ENCODE peak calls at places on chromosomes 11 and 22, in nine cellular contexts. A is psoas muscle, X is trophoblast cell, T is thoracic aorta, J is adrenal gland, N is colonic mucosa, R is left ventricle myocardium inferior, E is PC-9, S is MM.1S. Y is an unnamed sample.

GRCh38 chr11:113408206-113408605 is 20.6 kb downstream of the ANKK1 start:
- DNase-seq in A (no peak), X (no peak), T (no peak), J (no peak), N (no peak), R (no peak), E (no peak), S (no peak), Y (no peak)

GRCh38 chr11:36376888-36377758 is 81.0 kb downstream of the PRR5L start:
- DNase-seq in A (peak; percentile 65), X (no peak), T (no peak), J (peak; percentile 36), N (peak; percentile 81), R (peak; percentile 52), E (peak; percentile 9), S (peak; percentile 84), Y (no peak)

GRCh38 chr11:41309716-41310115 is 149.7 kb downstream of the LRRC4C start:
- DNase-seq in A (no peak), X (no peak), T (no peak), J (no peak), N (no peak), R (no peak), E (no peak), S (peak; percentile 57), Y (no peak)

GRCh38 chr11:104803770-104804169 is 94.5 kb downstream of the CASP12 start:
- DNase-seq in A (no peak), X (no peak), T (no peak), J (no peak), N (no peak), R (no peak), E (no peak), S (no peak), Y (no peak)

GRCh38 chr11:44597358-44598009 is 32.0 kb downstream of the CD82 start:
- DNase-seq in A (no peak), X (no peak), T (no peak), J (no peak), N (no peak), R (no peak), E (no peak), S (peak; percentile 33), Y (no peak)

GRCh38 chr11:79081441-79082124 is 359.2 kb downstream of the TENM4 start:
- DNase-seq in A (no peak), X (no peak), T (no peak), J (no peak), N (no peak), R (no peak), E (no peak), S (no peak), Y (no peak)

GRCh38 chr11:86473991-86474833 is 99.5 kb downstream of the CCDC81 start:
- DNase-seq in A (peak; percentile 28), X (no peak), T (no peak), J (no peak), N (no peak), R (peak; percentile 44), E (no peak), S (no peak), Y (peak; percentile 74)

GRCh38 chr11:67117667-67118058 is 1.4 kb upstream of the KDM2A start:
- DNase-seq in A (peak; percentile 41), X (no peak), T (no peak), J (peak; percentile 38), N (peak; percentile 38), R (peak; percentile 38), E (peak; percentile 33), S (no peak), Y (no peak)

GRCh38 chr11:110855246-110855645 is 143.0 kb upstream of the ARHGAP20 start:
- DNase-seq in A (no peak), X (no peak), T (no peak), J (no peak), N (no peak), R (no peak), E (no peak), S (no peak), Y (no peak)

GRCh38 chr11:2927851-2928604 is 1.2 kb downstream of the PHLDA2 start:
- DNase-seq in A (peak; percentile 18), X (no peak), T (no peak), J (no peak), N (peak; percentile 70), R (peak; percentile 8), E (peak; percentile 57), S (no peak), Y (no peak)

DNA sequence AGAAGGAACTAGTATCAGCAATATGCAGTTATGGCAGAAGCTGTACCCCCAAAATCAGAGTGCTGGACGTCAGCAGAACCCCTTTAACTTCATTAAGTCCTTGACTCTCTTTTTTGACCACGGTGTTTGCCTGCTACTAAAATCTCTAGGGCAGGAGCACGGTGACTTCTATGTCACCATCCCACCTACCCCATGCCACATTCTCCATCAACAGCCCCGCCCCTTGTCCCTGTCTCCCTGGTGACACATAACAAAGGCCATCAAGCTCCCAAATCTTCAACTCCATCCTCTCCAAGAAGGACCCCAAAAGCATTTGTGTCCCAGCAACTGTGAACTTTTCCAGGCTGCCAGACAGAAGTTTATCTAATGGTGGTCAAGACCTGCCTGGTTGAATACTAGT is 894 bp downstream of the ADA2 start:
- DNase-seq in A (no peak), X (no peak), T (no peak), J (no peak), N (no peak), R (no peak), E (no peak), S (no peak), Y (no peak)
- H3K4me3 ChIP-seq in A (no peak overlapping the region), X (no peak overlapping the region), T (peak overlapping the region; percentile 52), J (no peak overlapping the region), N (peak overlapping the region; percentile 13), R (peak overlapping the region; percentile 24), E (no peak overlapping the region), S (peak overlapping the region; percentile 70), Y (no peak overlapping the region)

GRCh38 chr22:17920992-17921650 is 103.2 kb downstream of the MICAL3 start:
- DNase-seq in A (no peak), X (no peak), T (no peak), J (no peak), N (no peak), R (no peak), E (no peak), S (no peak), Y (no peak)
- H3K4me1 ChIP-seq in A (peaks cover 87% of the 10 kb centered on the region), X (peaks cover 32% of the 10 kb centered on the region), T (peaks cover 29% of the 10 kb centered on the region), J (peaks cover 66% of the 10 kb centered on the region), N (peaks cover 9% of the 10 kb centered on the region), R (peaks cover 98% of the 10 kb centered on the region), E (peaks cover 20% of the 10 kb centered on the region), S (no peaks in the 10 kb centered on the region), Y (peaks cover 96% of the 10 kb centered on the region)

DNA sequence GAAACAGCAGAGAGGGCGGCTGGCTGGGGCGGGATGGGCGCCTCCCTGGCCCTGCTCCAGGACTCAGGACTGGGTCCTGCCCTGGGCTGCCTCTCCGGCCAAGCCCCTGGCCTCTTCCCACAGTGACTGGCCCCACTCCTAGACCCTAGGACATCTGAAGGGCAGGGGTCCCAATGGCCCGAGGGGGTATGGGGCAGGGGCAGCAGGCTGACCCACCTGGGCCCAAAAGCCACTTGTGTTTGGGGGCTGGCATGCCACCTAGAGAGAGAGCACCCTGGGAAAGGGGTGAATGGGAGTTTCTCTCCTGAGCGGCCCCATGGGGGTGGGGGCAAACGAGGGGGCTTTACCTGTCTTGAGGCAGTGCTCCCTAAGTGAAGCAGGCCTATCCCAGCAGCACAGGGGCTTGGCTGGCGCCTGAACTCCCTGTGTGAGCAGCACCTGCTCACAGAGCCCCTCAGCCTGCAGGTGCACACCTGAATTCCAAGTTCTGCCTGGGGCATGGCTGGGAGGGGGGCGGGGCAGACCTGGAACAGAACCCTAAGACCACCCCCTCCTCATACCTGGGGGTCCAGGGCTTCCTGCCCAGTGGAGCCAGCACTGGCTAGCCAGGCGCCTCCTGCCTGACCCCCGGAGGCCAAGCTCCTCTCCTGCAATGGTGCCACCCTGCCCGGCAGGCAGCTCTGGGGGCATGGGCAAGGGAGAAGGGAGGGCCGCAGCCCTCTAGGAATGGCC is 16.9 kb downstream of the DUSP8 start:
- DNase-seq in A (no peak), X (no peak), T (no peak), J (no peak), N (peak; percentile 27), R (no peak), E (no peak), S (no peak), Y (no peak)
- H3K27me3 ChIP-seq in A (no peaks in the 10 kb centered on the region), X (no peaks in the 10 kb centered on the region), T (no peaks in the 10 kb centered on the region), J (no peaks in the 10 kb centered on the region), N (no peaks in the 10 kb centered on the region), R (no peaks in the 10 kb centered on the region), E (no peaks in the 10 kb centered on the region), S (peaks cover 34% of the 10 kb centered on the region), Y (no peaks in the 10 kb centered on the region)

GRCh38 chr22:41217553-41218157 is 12.5 kb downstream of the L3MBTL2 start:
- DNase-seq in A (peak; percentile 66), X (no peak), T (no peak), J (no peak), N (peak; percentile 44), R (peak; percentile 80), E (no peak), S (peak; percentile 72), Y (peak; percentile 84)

GRCh38 chr22:41222846-41223507 is 17.8 kb downstream of the CHADL start:
- DNase-seq in A (no peak), X (peak; percentile 94), T (no peak), J (no peak), N (no peak), R (no peak), E (no peak), S (no peak), Y (no peak)

GRCh38 chr22:41215409-41215808 is 10.3 kb downstream of the L3MBTL2 start:
- DNase-seq in A (no peak), X (no peak), T (no peak), J (no peak), N (no peak), R (no peak), E (no peak), S (no peak), Y (no peak)

GRCh38 chr22:41215926-41216325 is 10.8 kb downstream of the L3MBTL2 start:
- DNase-seq in A (no peak), X (no peak), T (no peak), J (no peak), N (no peak), R (no peak), E (no peak), S (no peak), Y (no peak)

GRCh38 chr22:41216984-41217383 is 11.9 kb downstream of the L3MBTL2 start:
- DNase-seq in A (no peak), X (no peak), T (no peak), J (no peak), N (no peak), R (no peak), E (no peak), S (no peak), Y (no peak)
- H3K4me3 ChIP-seq in A (no peak overlapping the region), X (no peak overlapping the region), T (no peak overlapping the region), J (no peak overlapping the region), N (no peak overlapping the region), R (peak overlapping the region; percentile 48), E (no peak overlapping the region), S (peak overlapping the region; percentile 35), Y (peak overlapping the region; percentile 10)

DNA sequence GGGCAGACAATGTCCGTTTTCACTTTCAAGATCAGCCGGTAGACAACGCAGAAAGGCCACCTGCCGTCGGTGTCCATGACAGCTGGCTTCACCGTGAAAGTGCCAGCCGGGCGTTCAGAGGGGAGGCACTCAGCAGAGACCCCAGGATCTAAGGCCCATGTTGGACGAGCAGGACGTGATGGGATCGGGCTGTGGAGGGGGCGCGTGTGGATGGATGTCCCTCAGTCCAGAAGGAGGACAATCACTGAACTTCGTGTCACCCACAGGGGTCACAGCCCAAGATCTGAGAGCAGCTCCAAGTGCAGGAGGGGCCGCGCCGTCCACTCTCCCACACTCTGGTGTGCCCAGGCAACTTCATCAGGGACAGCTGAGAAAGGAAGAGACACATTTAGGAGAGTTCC is 164.4 kb downstream of the BRD1 start:
- DNase-seq in A (no peak), X (no peak), T (no peak), J (peak; percentile 9), N (no peak), R (no peak), E (no peak), S (no peak), Y (no peak)
- H3K4me1 ChIP-seq in A (no peaks in the 10 kb centered on the region), X (no peaks in the 10 kb centered on the region), T (no peaks in the 10 kb centered on the region), J (no peaks in the 10 kb centered on the region), N (no peaks in the 10 kb centered on the region), R (peaks cover 44% of the 10 kb centered on the region), E (no peaks in the 10 kb centered on the region), S (no peaks in the 10 kb centered on the region), Y (no peaks in the 10 kb centered on the region)